ENCODE peak calls at places on chromosomes 12 and 14, in seven cellular contexts. R, D, P, M, A, H and Q are unnamed samples.

GRCh38 chr14:73797540-73797925 is 54.1 kb upstream of the PTGR2 start:
- DNase-seq in M (no peak), D (no peak), R (no peak), H (no peak), A (no peak), P (no peak), Q (no peak)

GRCh38 chr14:70988452-70988851 is 81.2 kb downstream of the PCNX1 start:
- DNase-seq in H (no peak), M (no peak), R (no peak), A (no peak), D (no peak), P (no peak), Q (no peak)

GRCh38 chr14:96246535-96246839 is 9.5 kb upstream of the BDKRB1 start:
- DNase-seq in P (no peak), A (no peak), D (no peak), M (no peak), R (no peak), H (no peak), Q (no peak)

GRCh38 chr12:85405781-85406522 is 125.9 kb downstream of the ALX1 start:
- DNase-seq in R (no peak), H (no peak), D (peak; percentile 59), M (no peak), A (no peak), P (no peak), Q (no peak)

GRCh38 chr14:97021571-97022171 is 224.5 kb downstream of the VRK1 start:
- DNase-seq in R (no peak), H (no peak), M (no peak), A (no peak), P (no peak), D (no peak), Q (no peak)

GRCh38 chr12:5718680-5719079 is 226.4 kb downstream of the ANO2 start:
- DNase-seq in R (no peak), H (no peak), P (no peak), D (no peak), A (no peak), M (no peak), Q (peak; percentile 15)

GRCh38 chr14:94598816-94599655 is 13.2 kb upstream of the SERPINA3 start:
- DNase-seq in A (peak; percentile 83), R (peak; percentile 91), D (no peak), P (peak; percentile 71), M (no peak), H (peak; percentile 65), Q (peak; percentile 70)

GRCh38 chr14:51805541-51805940 is 54.9 kb upstream of the GNG2 start:
- DNase-seq in H (no peak), P (no peak), A (no peak), D (no peak), R (no peak), M (no peak), Q (no peak)

GRCh38 chr14:43539210-43539609 is 967.9 kb downstream of the FSCB start:
- DNase-seq in R (peak; percentile 20), M (no peak), A (no peak), H (no peak), D (no peak), P (no peak), Q (no peak)

GRCh38 chr14:60561845-60562746 is 53.1 kb downstream of the SIX6 start:
- DNase-seq in P (peak; percentile 44), R (peak; percentile 23), M (no peak), D (peak; percentile 48), H (peak; percentile 51), A (no peak), Q (peak; percentile 54)

GRCh38 chr12:14893471-14894250 is 8.0 kb upstream of the MGP start:
- DNase-seq in P (no peak), A (no peak), D (no peak), H (no peak), M (no peak), R (no peak), Q (no peak)

GRCh38 chr12:93153321-93153720 is 224.2 kb upstream of the EEA1 start:
- DNase-seq in D (no peak), P (no peak), M (no peak), H (no peak), R (no peak), A (no peak), Q (no peak)

GRCh38 chr14:52012635-52013034 is 23.3 kb downstream of the RTRAF start:
- DNase-seq in M (no peak), H (no peak), P (no peak), D (no peak), A (peak; percentile 79), R (no peak), Q (no peak)

GRCh38 chr12:12661086-12661485 is 34.9 kb downstream of the GPR19 start:
- DNase-seq in P (no peak), M (no peak), D (no peak), A (no peak), H (no peak), R (no peak), Q (no peak)